ENCODE peak calls at places on chromosomes 1 and 21, in nine cellular contexts. R is MM.1S, N is GM23338, A is SK-N-SH, E is HCT116, T is hepatocyte, G is GM23248, D is neural progenitor cell, L is OCI-LY7. W is an unnamed sample.

GRCh38 chr1:237879195-237879594 is 11.5 kb downstream of the ZP4 start:
- DNase-seq in R (no peak), N (no peak), A (no peak), E (no peak), T (no peak), G (no peak), D (no peak), L (no peak), W (peak; percentile 65)

GRCh38 chr1:42739753-42740700 is at the start of gene CLDN19:
- DNase-seq in R (no peak), N (peak; percentile 93), A (peak; percentile 44), E (no peak), T (peak; percentile 64), G (no peak), D (peak; percentile 90), L (no peak), W (no peak)

GRCh38 chr1:223887724-223888428 is 42.1 kb upstream of the TP53BP2 start:
- DNase-seq in R (no peak), N (no peak), A (no peak), E (peak; percentile 24), T (peak; percentile 46), G (peak; percentile 98), D (no peak), L (peak; percentile 5), W (peak; percentile 99)

GRCh38 chr1:218478336-218478735 is 133.2 kb downstream of the TGFB2 start:
- DNase-seq in R (no peak), N (no peak), A (no peak), E (no peak), T (no peak), G (peak; percentile 66), D (no peak), L (no peak), W (peak; percentile 62)

GRCh38 chr1:227545361-227545760 is 18.0 kb upstream of the ZNF678 start:
- DNase-seq in R (no peak), N (no peak), A (no peak), E (no peak), T (no peak), G (no peak), D (no peak), L (no peak), W (no peak)

GRCh38 chr1:224707849-224708725 is 92.0 kb downstream of the CNIH3 start:
- DNase-seq in R (no peak), N (no peak), A (no peak), E (no peak), T (peak; percentile 21), G (peak; percentile 84), D (no peak), L (no peak), W (peak; percentile 62)

GRCh38 chr1:245010018-245010614 is 144.7 kb upstream of the KIF26B start:
- DNase-seq in R (no peak), N (no peak), A (no peak), E (no peak), T (no peak), G (no peak), D (no peak), L (no peak), W (no peak)

GRCh38 chr1:26285366-26286063 is 5.6 kb downstream of the SH3BGRL3 start:
- DNase-seq in R (no peak), N (peak; percentile 90), A (peak; percentile 74), E (peak; percentile 58), T (no peak), G (peak; percentile 32), D (peak; percentile 82), L (peak; percentile 80), W (peak; percentile 62)

GRCh38 chr1:48470506-48470905 is 1.5 kb downstream of the SPATA6 start:
- DNase-seq in R (no peak), N (peak; percentile 42), A (no peak), E (no peak), T (no peak), G (peak; percentile 61), D (peak; percentile 42), L (no peak), W (no peak)

GRCh38 chr1:48471603-48472576 is at the start of gene SPATA6:
- DNase-seq in R (peak; percentile 95), N (peak; percentile 98), A (peak; percentile 97), E (peak; percentile 85), T (peak; percentile 99), G (peak; percentile 99), D (peak; percentile 98), L (peak; percentile 93), W (peak; percentile 89)

GRCh38 chr1:48472747-48473146 is 743 bp upstream of the SPATA6 start:
- DNase-seq in R (no peak), N (no peak), A (peak; percentile 17), E (no peak), T (no peak), G (no peak), D (no peak), L (no peak), W (no peak)

GRCh38 chr1:48469616-48470500 is 2.1 kb downstream of the SPATA6 start:
- DNase-seq in R (no peak), N (no peak), A (no peak), E (no peak), T (peak; percentile 20), G (peak; percentile 82), D (peak; percentile 8), L (peak; percentile 5), W (peak; percentile 39)

DNA sequence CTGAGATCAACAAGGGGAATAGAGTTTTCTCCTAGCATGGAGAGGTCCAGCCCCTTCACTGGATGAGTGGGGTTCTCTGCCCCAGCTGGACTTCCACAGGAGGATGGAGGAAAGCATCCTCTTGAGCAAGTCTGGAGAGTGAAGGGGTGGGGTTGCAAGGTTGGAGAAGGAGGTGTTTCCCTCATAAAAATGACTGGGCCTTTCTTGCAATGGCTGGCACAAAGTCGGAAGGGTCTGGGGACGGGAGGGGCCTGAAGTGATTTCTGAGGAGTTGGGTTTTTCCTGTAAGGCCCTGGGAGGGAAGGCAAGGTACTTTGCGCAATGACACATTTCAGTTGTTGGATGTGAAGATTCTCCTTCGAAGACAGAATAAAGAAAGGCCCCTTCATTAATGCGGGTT is 901 bp downstream of the SPATA6 start:
- DNase-seq in R (no peak), N (peak; percentile 47), A (no peak), E (no peak), T (peak; percentile 9), G (peak; percentile 36), D (no peak), L (no peak), W (no peak)
- TF ChIP-seq EZH2phosphoT487 in R (no peak), N (no peak), A (no peak), E (no peak), T (no peak), G (no peak), D (no peak), L (no peak), W (no peak)

GRCh38 chr1:153667439-153667838 is 3.4 kb downstream of the ILF2 start:
- DNase-seq in R (no peak), N (no peak), A (no peak), E (no peak), T (no peak), G (no peak), D (no peak), L (no peak), W (no peak)
- H3K36me3 ChIP-seq in R (peaks cover 42% of the 10 kb centered on the region), N (peaks cover 73% of the 10 kb centered on the region), A (peaks cover 71% of the 10 kb centered on the region), E (peaks cover 62% of the 10 kb centered on the region), T (no peaks in the 10 kb centered on the region), G (peaks cover 74% of the 10 kb centered on the region), D (peaks cover 39% of the 10 kb centered on the region), L (peaks cover 83% of the 10 kb centered on the region), W (peaks cover 76% of the 10 kb centered on the region)

GRCh38 chr1:9262096-9262495 is 27.5 kb downstream of the H6PD start:
- DNase-seq in R (no peak), N (no peak), A (no peak), E (no peak), T (no peak), G (no peak), D (no peak), L (no peak), W (no peak)

GRCh38 chr1:9262587-9262986 is 28.0 kb downstream of the H6PD start:
- DNase-seq in R (no peak), N (no peak), A (no peak), E (no peak), T (no peak), G (no peak), D (no peak), L (no peak), W (no peak)

GRCh38 chr1:9261496-9261895 is 26.9 kb downstream of the H6PD start:
- DNase-seq in R (no peak), N (no peak), A (no peak), E (no peak), T (no peak), G (no peak), D (no peak), L (no peak), W (no peak)

GRCh38 chr1:9258629-9259028 is 24.1 kb downstream of the H6PD start:
- DNase-seq in R (no peak), N (no peak), A (no peak), E (no peak), T (no peak), G (no peak), D (no peak), L (no peak), W (no peak)

DNA sequence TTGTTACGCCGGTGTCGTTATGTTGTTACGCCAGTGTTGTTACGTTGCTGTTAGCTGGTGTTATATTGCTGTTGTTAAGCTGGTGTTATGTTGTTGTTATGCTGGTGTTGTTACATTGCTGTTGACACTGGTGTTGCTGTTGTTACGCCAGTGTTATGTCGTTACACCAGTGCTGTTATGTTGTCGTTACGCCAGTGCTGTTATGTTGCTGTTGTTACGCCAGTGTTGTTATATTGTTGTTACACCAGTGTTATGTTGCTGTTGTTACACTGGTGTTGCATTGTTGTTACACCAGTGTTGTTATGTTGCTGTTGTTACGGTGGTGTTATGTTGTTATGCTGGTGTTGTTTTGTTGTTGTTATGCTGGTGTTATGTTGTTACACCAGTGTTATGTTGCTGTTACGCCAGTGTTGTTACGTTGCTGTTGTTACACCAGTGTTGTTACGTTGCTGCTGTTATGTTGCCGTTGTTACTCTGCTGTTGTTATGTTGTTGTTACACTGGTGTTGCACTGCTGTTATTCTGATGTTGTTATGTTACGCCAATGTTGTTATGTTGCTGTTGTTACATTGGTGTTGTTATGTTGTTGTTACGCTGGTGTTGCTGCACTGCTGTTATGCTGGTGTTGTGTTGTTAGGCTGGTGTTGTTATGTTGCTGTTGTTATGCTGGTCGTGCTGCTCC is 25.7 kb downstream of the H6PD start:
- DNase-seq in R (no peak), N (no peak), A (no peak), E (no peak), T (no peak), G (no peak), D (no peak), L (no peak), W (no peak)
- H3K27ac ChIP-seq in R (no peak overlapping the region), N (no peak overlapping the region), A (no peak overlapping the region), E (no peak overlapping the region), T (no peak overlapping the region), G (no peak overlapping the region), D (no peak overlapping the region), L (no peak overlapping the region), W (no peak overlapping the region)

GRCh38 chr21:39182016-39182415 is 1.2 kb downstream of the PSMG1 start:
- DNase-seq in R (peak; percentile 58), N (no peak), A (no peak), E (no peak), T (no peak), G (peak; percentile 19), D (no peak), L (peak; percentile 21), W (no peak)

GRCh38 chr21:39183272-39184049 is at the start of gene PSMG1:
- DNase-seq in R (peak; percentile 100), N (peak; percentile 96), A (peak; percentile 94), E (peak; percentile 88), T (peak; percentile 98), G (peak; percentile 99), D (peak; percentile 96), L (peak; percentile 95), W (peak; percentile 96)

GRCh38 chr21:39181205-39181818 is 1.9 kb downstream of the PSMG1 start:
- DNase-seq in R (no peak), N (no peak), A (no peak), E (no peak), T (no peak), G (peak; percentile 15), D (no peak), L (no peak), W (no peak)

GRCh38 chr21:39182484-39183271 is 573 bp downstream of the PSMG1 start:
- DNase-seq in R (peak; percentile 39), N (no peak), A (no peak), E (no peak), T (no peak), G (peak; percentile 58), D (no peak), L (no peak), W (peak; percentile 25)

GRCh38 chr21:39180429-39181019 is 2.7 kb downstream of the PSMG1 start:
- DNase-seq in R (peak; percentile 40), N (peak; percentile 24), A (no peak), E (no peak), T (no peak), G (peak; percentile 40), D (no peak), L (peak; percentile 52), W (peak; percentile 38)
- TF ChIP-seq EZH2phosphoT487 in R (no peak), N (no peak), A (no peak), E (no peak), T (no peak), G (no peak), D (no peak), L (no peak), W (no peak)